ENCODE peak calls at places on chromosomes 5 and 9, in nine cellular contexts. H is NCI-H1417, X is erythroblast, J is T-helper 17 cell, L is ELR, B is PC-3, V is ELF-1, U is AG08396, I is Caco-2. T is an unnamed sample.

GRCh38 chr5:89374144-89374784 is 491.3 kb upstream of the MEF2C start:
- DNase-seq in J (no peak), B (no peak), H (peak; percentile 12), I (no peak), V (no peak), L (no peak), X (no peak), U (no peak), T (no peak)

GRCh38 chr5:123795688-123796087 is 283.7 kb downstream of the CSNK1G3 start:
- DNase-seq in X (no peak), L (no peak), J (no peak), B (no peak), H (no peak), U (no peak), V (no peak), I (no peak), T (no peak)

GRCh38 chr9:110592075-110592830 is 12.7 kb upstream of the SVEP1 start:
- DNase-seq in X (no peak), B (no peak), H (no peak), L (peak; percentile 55), V (peak; percentile 36), J (no peak), U (no peak), I (no peak), T (no peak)

GRCh38 chr5:72307968-72308852 is 11.8 kb downstream of the MRPS27 start:
- DNase-seq in J (peak; percentile 96), I (peak; percentile 98), V (peak; percentile 98), U (peak; percentile 98), X (peak; percentile 99), L (peak; percentile 98), H (peak; percentile 96), B (peak; percentile 95), T (peak; percentile 98)

GRCh38 chr5:60633336-60633735 is 66.6 kb downstream of the DEPDC1B start:
- DNase-seq in I (no peak), J (no peak), B (no peak), V (peak; percentile 3), L (peak; percentile 39), X (no peak), H (no peak), U (peak; percentile 59), T (peak; percentile 37)

GRCh38 chr5:16552666-16553343 is 64.0 kb downstream of the RETREG1 start:
- DNase-seq in X (peak; percentile 27), V (peak; percentile 75), J (no peak), L (peak; percentile 82), B (peak; percentile 95), I (peak; percentile 88), H (no peak), U (peak; percentile 69), T (peak; percentile 70)

GRCh38 chr9:83061036-83061435 is 1.9 kb downstream of the RASEF start:
- DNase-seq in U (no peak), X (no peak), I (no peak), H (no peak), V (no peak), L (peak; percentile 26), J (no peak), B (peak; percentile 75), T (peak; percentile 67)

GRCh38 chr9:91682806-91683205 is 259.2 kb upstream of the NFIL3 start:
- DNase-seq in H (no peak), I (no peak), J (no peak), B (peak; percentile 67), V (peak; percentile 19), L (peak; percentile 54), U (no peak), X (no peak), T (peak; percentile 93)

T was measured in MCF 10A.